ENCODE peak calls at places on chromosomes 1 and 21, in nine cellular contexts. P is fibroblast of the aortic adventitia, X is body of pancreas, L is lower leg skin, J is uterus, I is epithelial cell of esophagus, F is heart right ventricle, Z is heart left ventricle, U is A549. N is an unnamed sample.

GRCh38 chr1:51266181-51266580 is 30.1 kb downstream of the RNF11 start:
- DNase-seq in F (no peak), X (no peak), Z (no peak), U (no peak), L (no peak), P (no peak), J (no peak), I (no peak), N (no peak)

GRCh38 chr1:182304218-182305016 is 87.2 kb downstream of the GLUL start:
- DNase-seq in X (no peak), Z (no peak), F (no peak), L (no peak), I (no peak), P (no peak), U (no peak), J (peak; percentile 26), N (no peak)

GRCh38 chr1:234618726-234619049 is 8.7 kb upstream of the IRF2BP2 start:
- DNase-seq in Z (no peak), I (no peak), U (no peak), F (no peak), X (no peak), J (no peak), P (no peak), L (no peak), N (no peak)

GRCh38 chr1:178282949-178283367 is 189.1 kb downstream of the RASAL2 start:
- DNase-seq in J (no peak), L (no peak), P (peak; percentile 83), I (peak; percentile 75), F (no peak), U (peak; percentile 71), Z (no peak), X (no peak), N (no peak)

GRCh38 chr1:186514367-186514766 is 53.5 kb upstream of the PDC start:
- DNase-seq in X (no peak), P (no peak), I (no peak), U (no peak), L (no peak), F (no peak), J (no peak), Z (no peak), N (no peak)

GRCh38 chr21:14403681-14404318 is 20.9 kb upstream of the HSPA13 start:
- DNase-seq in U (peak; percentile 28), X (no peak), F (no peak), Z (no peak), P (peak; percentile 57), L (no peak), J (no peak), I (peak; percentile 36), N (no peak)

GRCh38 chr1:203265541-203265940 is 36.1 kb upstream of the CHIT1 start:
- DNase-seq in U (no peak), L (no peak), Z (no peak), J (peak; percentile 17), X (no peak), I (peak; percentile 76), P (no peak), F (no peak), N (no peak)

GRCh38 chr1:248421384-248421783 is 18.5 kb downstream of the OR2T1 start:
- DNase-seq in I (no peak), J (no peak), F (no peak), Z (no peak), L (no peak), X (no peak), P (no peak), U (peak; percentile 4), N (no peak)

GRCh38 chr1:112395261-112395831 is 668 bp upstream of the CTTNBP2NL start:
- DNase-seq in U (no peak), I (no peak), J (no peak), P (peak; percentile 34), X (no peak), Z (no peak), F (no peak), L (no peak), N (no peak)

GRCh38 chr1:112396668-112397025 is 633 bp downstream of the CTTNBP2NL start:
- DNase-seq in I (peak; percentile 26), P (peak; percentile 33), Z (no peak), F (no peak), L (no peak), U (no peak), J (no peak), X (no peak), N (no peak)

GRCh38 chr1:112394743-112395062 is 1.3 kb upstream of the CTTNBP2NL start:
- DNase-seq in Z (no peak), F (no peak), U (no peak), J (no peak), L (no peak), P (no peak), X (no peak), I (no peak), N (no peak)

GRCh38 chr1:112395832-112396667 is at the start of gene CTTNBP2NL:
- DNase-seq in F (peak; percentile 98), P (peak; percentile 93), Z (peak; percentile 99), X (peak; percentile 96), I (peak; percentile 96), L (peak; percentile 98), J (peak; percentile 98), U (peak; percentile 92), N (peak; percentile 97)

DNA sequence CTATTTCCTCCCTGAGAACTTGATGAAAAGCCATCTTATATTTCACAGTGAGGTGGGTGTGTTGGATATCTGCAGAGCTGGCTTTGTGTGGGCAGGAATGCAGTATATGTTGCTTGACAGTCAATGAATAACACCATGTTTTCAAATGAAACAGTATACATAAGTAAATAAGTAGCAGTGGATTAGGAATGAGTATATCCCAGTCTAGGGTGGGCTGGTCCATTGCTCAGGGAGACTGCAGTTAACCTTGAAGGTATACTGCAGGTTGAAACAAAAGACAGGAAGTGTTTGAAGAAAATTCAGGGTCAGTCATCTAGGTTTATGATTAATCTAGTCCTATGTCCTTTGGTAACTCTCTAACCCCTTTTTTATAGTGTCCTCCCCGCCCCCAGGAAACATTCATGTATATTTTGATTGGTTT is 1.0 kb downstream of the CTTNBP2NL start:
- DNase-seq in X (no peak), F (no peak), L (no peak), U (no peak), P (no peak), J (no peak), Z (no peak), I (peak; percentile 37), N (no peak)
- H3K4me3 ChIP-seq in X (peak overlapping the region; percentile 94), F (peak overlapping the region; percentile 93), L (peak overlapping the region; percentile 84), U (peak overlapping the region; percentile 98), P (peak overlapping the region; percentile 99), J (peak overlapping the region; percentile 78), Z (peak overlapping the region; percentile 70), I (peak overlapping the region; percentile 99), N (peak overlapping the region; percentile 70)

GRCh38 chr1:8014381-8014988 is 11.6 kb downstream of the ERRFI1 start:
- DNase-seq in P (no peak), U (no peak), X (no peak), L (no peak), J (no peak), Z (no peak), F (no peak), I (no peak), N (no peak)

GRCh38 chr1:8017495-8018310 is 8.4 kb downstream of the ERRFI1 start:
- DNase-seq in P (peak; percentile 66), J (no peak), I (peak; percentile 81), U (no peak), F (no peak), Z (no peak), X (no peak), L (no peak), N (no peak)

GRCh38 chr1:8015809-8016165 is 10.3 kb downstream of the ERRFI1 start:
- DNase-seq in X (no peak), U (no peak), J (peak; percentile 66), P (peak; percentile 87), L (no peak), I (peak; percentile 26), Z (no peak), F (no peak), N (no peak)

GRCh38 chr1:8015036-8015808 is 10.9 kb downstream of the ERRFI1 start:
- DNase-seq in U (peak; percentile 72), I (peak; percentile 82), Z (no peak), J (peak; percentile 74), X (no peak), L (peak; percentile 76), P (peak; percentile 96), F (peak; percentile 78), N (peak; percentile 60)

DNA sequence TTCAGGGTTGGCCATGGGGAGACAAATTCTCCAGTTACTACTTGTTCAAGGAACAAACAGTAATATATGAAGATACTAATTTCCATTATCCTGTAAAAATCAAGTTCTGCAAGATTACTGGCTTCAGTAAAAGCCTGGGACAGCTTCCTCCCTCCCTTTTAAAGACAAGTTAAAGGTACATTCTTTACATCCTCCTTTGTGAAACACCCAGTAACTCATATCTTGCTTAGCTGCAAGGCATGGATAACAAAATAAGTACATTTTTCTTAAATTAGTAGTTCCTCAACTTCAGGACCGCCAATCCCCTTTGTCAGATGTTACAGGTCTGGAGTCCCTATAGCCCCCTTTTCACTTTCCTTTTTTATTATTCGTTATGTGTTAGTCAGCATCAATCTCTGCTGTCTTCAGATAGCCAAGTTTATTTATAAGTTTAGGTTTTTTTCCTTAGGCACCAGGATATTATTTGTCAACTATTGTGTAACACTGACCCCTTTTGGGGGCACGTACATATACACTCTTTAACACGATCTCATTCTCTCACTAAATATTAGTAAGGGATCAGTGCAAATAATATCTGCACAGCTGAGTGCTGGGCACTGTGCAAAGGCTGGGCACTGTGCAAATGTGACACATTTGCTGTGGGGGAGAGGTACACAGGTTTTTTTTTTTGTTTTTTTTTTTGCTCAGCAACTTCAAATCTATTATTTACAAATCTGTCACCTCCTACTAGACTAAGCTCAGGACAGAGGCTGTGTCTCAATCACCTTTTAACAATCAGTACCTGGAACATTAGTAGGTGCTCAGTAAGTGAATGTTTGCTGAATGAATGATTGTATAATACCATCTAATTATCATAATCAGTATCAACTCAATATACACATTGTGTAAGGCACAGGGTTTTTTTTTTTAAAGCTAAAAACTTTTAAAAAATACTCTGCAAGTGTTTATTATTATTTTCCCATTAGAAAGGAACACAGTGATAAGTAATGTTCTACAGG is 9.6 kb downstream of the ERRFI1 start:
- DNase-seq in Z (no peak), X (no peak), U (no peak), L (no peak), J (no peak), F (no peak), I (peak; percentile 16), P (no peak), N (no peak)
- H3K4me3 ChIP-seq in Z (no peak overlapping the region), X (no peak overlapping the region), U (peak overlapping the region; percentile 26), L (no peak overlapping the region), J (no peak overlapping the region), F (no peak overlapping the region), I (no peak overlapping the region), P (peak overlapping the region; percentile 11), N (no peak overlapping the region)

GRCh38 chr21:25565272-25566199 is 41.7 kb downstream of the MRPL39 start:
- DNase-seq in I (no peak), X (no peak), U (no peak), L (no peak), Z (no peak), J (no peak), F (no peak), P (no peak), N (no peak)

GRCh38 chr21:25562660-25563059 is 44.6 kb downstream of the MRPL39 start:
- DNase-seq in U (no peak), X (no peak), Z (no peak), J (no peak), P (peak; percentile 16), F (no peak), L (no peak), I (no peak), N (no peak)

GRCh38 chr21:25564349-25564948 is 42.8 kb downstream of the MRPL39 start:
- DNase-seq in J (no peak), L (no peak), P (no peak), X (no peak), F (no peak), I (no peak), U (no peak), Z (no peak), N (no peak)

GRCh38 chr21:25561668-25562641 is 45.3 kb downstream of the MRPL39 start:
- DNase-seq in X (peak; percentile 32), I (peak; percentile 59), Z (peak; percentile 55), P (peak; percentile 73), L (no peak), F (peak; percentile 31), J (peak; percentile 28), U (peak; percentile 2), N (peak; percentile 71)

DNA sequence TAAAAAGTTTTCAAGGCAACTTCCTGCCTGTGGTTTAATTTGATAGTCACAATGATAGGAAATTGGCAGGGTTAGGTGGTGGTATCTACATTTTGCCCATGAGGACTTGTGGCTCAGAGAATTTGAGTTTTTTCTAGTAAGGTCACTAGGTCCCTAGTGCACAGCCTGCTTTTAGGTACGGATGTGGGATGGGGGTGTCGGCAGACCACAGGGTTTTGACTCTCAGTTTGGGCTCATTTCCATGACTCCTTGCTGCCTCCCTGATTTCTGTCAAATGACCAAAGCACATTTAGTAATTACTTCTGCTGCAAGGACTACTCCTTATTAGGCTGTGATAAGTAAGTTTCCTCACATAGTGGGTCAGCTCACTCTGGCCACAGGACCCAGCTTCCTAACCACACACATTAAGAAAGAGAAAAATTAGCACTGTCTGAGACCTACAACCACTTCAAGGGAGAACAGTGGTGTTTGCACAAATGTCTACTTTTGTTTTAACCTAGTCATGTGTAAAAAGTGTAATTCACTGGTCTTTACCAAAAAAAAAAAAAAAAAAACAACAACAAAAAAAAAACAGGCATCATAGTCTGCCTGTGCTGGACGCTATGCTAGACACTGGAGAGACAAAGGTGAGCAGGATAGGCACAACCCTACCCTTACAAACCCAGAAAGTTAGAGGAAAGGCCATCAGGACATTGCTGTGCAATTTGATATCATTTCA is 43.7 kb downstream of the MRPL39 start:
- DNase-seq in L (no peak), X (no peak), U (no peak), F (no peak), I (no peak), Z (no peak), J (no peak), P (peak; percentile 10), N (peak; percentile 56)
- H3K4me3 ChIP-seq in L (no peak overlapping the region), X (no peak overlapping the region), U (no peak overlapping the region), F (no peak overlapping the region), I (no peak overlapping the region), Z (no peak overlapping the region), J (no peak overlapping the region), P (peak overlapping the region; percentile 75), N (no peak overlapping the region)

GRCh38 chr1:83763281-83764095 is 235.4 kb downstream of the TTLL7 start:
- DNase-seq in J (no peak), P (no peak), L (no peak), X (no peak), F (no peak), Z (no peak), I (no peak), U (no peak), N (no peak)
- H3K4me3 ChIP-seq in J (no peak overlapping the region), P (no peak overlapping the region), L (no peak overlapping the region), X (no peak overlapping the region), F (no peak overlapping the region), Z (no peak overlapping the region), I (no peak overlapping the region), U (no peak overlapping the region), N (no peak overlapping the region)